ENCODE peak calls at places on chromosomes 13 and 19, in eight cellular contexts. One of them, this sample, is unnamed.
A peak's percentile ranks its signal among the peaks of the same experiment; 100 is the strongest.

GRCh38 chr13:38283346-38283745 is 66.3 kb upstream of the UFM1 start:
- DNase-seq in psoas muscle: no peak
- DNase-seq in HL-60: no peak
- DNase-seq in spleen: no peak
- DNase-seq in left ventricle myocardium inferior: no peak
- DNase-seq in heart left ventricle: no peak
- DNase-seq in astrocyte: no peak
- DNase-seq in ovary: no peak
- DNase-seq in this sample: no peak

GRCh38 chr19:7636691-7637373 is at the start of gene STXBP2:
- DNase-seq in left ventricle myocardium inferior: peak; percentile 58
- DNase-seq in ovary: no peak
- DNase-seq in psoas muscle: peak; percentile 73
- DNase-seq in heart left ventricle: peak; percentile 61
- DNase-seq in spleen: peak; percentile 97
- DNase-seq in HL-60: peak; percentile 87
- DNase-seq in astrocyte: no peak
- DNase-seq in this sample: no peak

GRCh38 chr13:83975668-83976165 is 93.4 kb upstream of the SLITRK1 start:
- DNase-seq in astrocyte: no peak
- DNase-seq in heart left ventricle: no peak
- DNase-seq in HL-60: no peak
- DNase-seq in left ventricle myocardium inferior: no peak
- DNase-seq in psoas muscle: no peak
- DNase-seq in spleen: no peak
- DNase-seq in ovary: no peak
- DNase-seq in this sample: no peak

GRCh38 chr13:101706651-101707050 is 254.2 kb downstream of the ITGBL1 start:
- DNase-seq in ovary: no peak
- DNase-seq in spleen: no peak
- DNase-seq in left ventricle myocardium inferior: no peak
- DNase-seq in HL-60: peak; percentile 57
- DNase-seq in astrocyte: peak; percentile 74
- DNase-seq in heart left ventricle: no peak
- DNase-seq in psoas muscle: no peak
- DNase-seq in this sample: no peak

GRCh38 chr13:29713841-29714240 is 118.4 kb upstream of the SLC7A1 start:
- DNase-seq in psoas muscle: no peak
- DNase-seq in HL-60: no peak
- DNase-seq in heart left ventricle: no peak
- DNase-seq in spleen: no peak
- DNase-seq in left ventricle myocardium inferior: no peak
- DNase-seq in astrocyte: no peak
- DNase-seq in ovary: no peak
- DNase-seq in this sample: no peak

GRCh38 chr19:55809381-55810058 is 22.3 kb downstream of the NLRP11 start:
- DNase-seq in left ventricle myocardium inferior: peak; percentile 17
- DNase-seq in spleen: peak; percentile 83
- DNase-seq in psoas muscle: no peak
- DNase-seq in ovary: peak; percentile 26
- DNase-seq in HL-60: peak; percentile 50
- DNase-seq in astrocyte: no peak
- DNase-seq in heart left ventricle: no peak
- DNase-seq in this sample: peak; percentile 66

GRCh38 chr19:14028901-14029300 is 953 bp downstream of the RLN3 start:
- DNase-seq in spleen: no peak
- DNase-seq in heart left ventricle: no peak
- DNase-seq in ovary: no peak
- DNase-seq in HL-60: no peak
- DNase-seq in psoas muscle: no peak
- DNase-seq in left ventricle myocardium inferior: no peak
- DNase-seq in astrocyte: no peak
- DNase-seq in this sample: no peak

GRCh38 chr13:29917573-29918091 is 67.2 kb upstream of the UBL3 start:
- DNase-seq in heart left ventricle: no peak
- DNase-seq in spleen: no peak
- DNase-seq in ovary: no peak
- DNase-seq in astrocyte: no peak
- DNase-seq in psoas muscle: no peak
- DNase-seq in HL-60: no peak
- DNase-seq in left ventricle myocardium inferior: no peak
- DNase-seq in this sample: no peak

GRCh38 chr19:580274-580835 is 8.0 kb downstream of the BSG start:
- DNase-seq in psoas muscle: no peak
- DNase-seq in HL-60: no peak
- DNase-seq in heart left ventricle: no peak
- DNase-seq in spleen: no peak
- DNase-seq in left ventricle myocardium inferior: no peak
- DNase-seq in ovary: no peak
- DNase-seq in astrocyte: no peak
- DNase-seq in this sample: no peak

GRCh38 chr19:11420429-11420893 is 1.3 kb upstream of the RGL3 start:
- DNase-seq in psoas muscle: peak; percentile 88
- DNase-seq in HL-60: no peak
- DNase-seq in left ventricle myocardium inferior: peak; percentile 85
- DNase-seq in astrocyte: no peak
- DNase-seq in ovary: peak; percentile 56
- DNase-seq in spleen: peak; percentile 81
- DNase-seq in heart left ventricle: peak; percentile 73
- DNase-seq in this sample: peak; percentile 80
- H3K4me3 ChIP-seq in psoas muscle: peak overlapping the region; percentile 47
- H3K4me3 ChIP-seq in HL-60: no peak overlapping the region
- H3K4me3 ChIP-seq in left ventricle myocardium inferior: peak overlapping the region; percentile 66
- H3K4me3 ChIP-seq in astrocyte: no peak overlapping the region
- H3K4me3 ChIP-seq in ovary: peak overlapping the region; percentile 12
- H3K4me3 ChIP-seq in spleen: peak overlapping the region; percentile 40
- H3K4me3 ChIP-seq in heart left ventricle: peak overlapping the region; percentile 58
- H3K4me3 ChIP-seq in this sample: no peak overlapping the region

GRCh38 chr19:41224632-41225031 is 5.6 kb downstream of the AXL start:
- DNase-seq in ovary: no peak
- DNase-seq in astrocyte: no peak
- DNase-seq in heart left ventricle: no peak
- DNase-seq in spleen: no peak
- DNase-seq in HL-60: no peak
- DNase-seq in left ventricle myocardium inferior: no peak
- DNase-seq in psoas muscle: no peak
- DNase-seq in this sample: no peak
- H3K27ac ChIP-seq in ovary: no peak overlapping the region
- H3K27ac ChIP-seq in astrocyte: peak overlapping the region; percentile 98
- H3K27ac ChIP-seq in heart left ventricle: peak overlapping the region; percentile 78
- H3K27ac ChIP-seq in spleen: no peak overlapping the region
- H3K27ac ChIP-seq in HL-60: no peak overlapping the region
- H3K27ac ChIP-seq in left ventricle myocardium inferior: peak overlapping the region; percentile 83
- H3K27ac ChIP-seq in psoas muscle: peak overlapping the region; percentile 46
- H3K27ac ChIP-seq in this sample: peak overlapping the region; percentile 98

DNA sequence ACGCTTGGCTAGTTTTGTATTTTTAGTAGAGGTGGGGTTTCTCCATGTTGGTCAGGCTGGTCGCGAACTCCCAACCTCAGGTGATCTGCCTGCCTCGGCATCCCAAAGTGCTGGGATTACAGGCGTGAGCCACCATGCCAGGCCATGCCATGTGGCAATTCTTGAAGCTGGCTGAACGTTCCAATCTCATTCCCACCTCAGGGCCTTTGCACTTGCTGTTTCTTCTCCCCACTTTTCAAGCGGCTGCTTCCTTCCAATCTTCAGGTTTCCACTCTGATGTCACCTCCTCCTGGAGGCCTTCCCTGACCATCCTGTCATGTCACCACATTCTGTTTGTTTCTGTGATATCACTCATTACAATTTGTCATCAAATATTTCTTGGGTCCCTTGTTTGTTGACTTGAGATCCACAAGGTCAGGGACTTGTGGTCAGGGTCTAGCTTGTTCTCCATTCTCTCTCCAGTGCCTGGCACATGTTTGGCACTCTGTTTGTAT is 4.2 kb downstream of the EPOR start:
- DNase-seq in HL-60: no peak
- DNase-seq in spleen: no peak
- DNase-seq in ovary: no peak
- DNase-seq in heart left ventricle: no peak
- DNase-seq in left ventricle myocardium inferior: no peak
- DNase-seq in psoas muscle: no peak
- DNase-seq in astrocyte: no peak
- DNase-seq in this sample: no peak
- TF ChIP-seq CTCF in HL-60: no peak
- TF ChIP-seq CTCF in spleen: no peak
- TF ChIP-seq CTCF in ovary: no peak
- TF ChIP-seq CTCF in heart left ventricle: no peak
- TF ChIP-seq CTCF in left ventricle myocardium inferior: no peak
- TF ChIP-seq CTCF in psoas muscle: no peak
- TF ChIP-seq CTCF in astrocyte: no peak
- TF ChIP-seq CTCF in this sample: no peak

GRCh38 chr19:18357442-18358264 is 17.3 kb downstream of the PGPEP1 start:
- DNase-seq in psoas muscle: no peak
- DNase-seq in astrocyte: no peak
- DNase-seq in left ventricle myocardium inferior: no peak
- DNase-seq in heart left ventricle: no peak
- DNase-seq in spleen: no peak
- DNase-seq in HL-60: no peak
- DNase-seq in ovary: no peak
- DNase-seq in this sample: no peak
- H3K4me3 ChIP-seq in psoas muscle: no peak overlapping the region
- H3K4me3 ChIP-seq in astrocyte: no peak overlapping the region
- H3K4me3 ChIP-seq in left ventricle myocardium inferior: no peak overlapping the region
- H3K4me3 ChIP-seq in heart left ventricle: no peak overlapping the region
- H3K4me3 ChIP-seq in spleen: no peak overlapping the region
- H3K4me3 ChIP-seq in HL-60: no peak overlapping the region
- H3K4me3 ChIP-seq in ovary: no peak overlapping the region
- H3K4me3 ChIP-seq in this sample: no peak overlapping the region

GRCh38 chr13:112545866-112546265 is 42.1 kb downstream of the TUBGCP3 start:
- DNase-seq in heart left ventricle: no peak
- DNase-seq in psoas muscle: no peak
- DNase-seq in HL-60: no peak
- DNase-seq in spleen: no peak
- DNase-seq in left ventricle myocardium inferior: no peak
- DNase-seq in ovary: no peak
- DNase-seq in astrocyte: peak; percentile 88
- DNase-seq in this sample: no peak
- H3K27ac ChIP-seq in heart left ventricle: no peak overlapping the region
- H3K27ac ChIP-seq in psoas muscle: no peak overlapping the region
- H3K27ac ChIP-seq in HL-60: no peak overlapping the region
- H3K27ac ChIP-seq in spleen: no peak overlapping the region
- H3K27ac ChIP-seq in left ventricle myocardium inferior: no peak overlapping the region
- H3K27ac ChIP-seq in ovary: no peak overlapping the region
- H3K27ac ChIP-seq in astrocyte: peak overlapping the region; percentile 24
- H3K27ac ChIP-seq in this sample: no peak overlapping the region

GRCh38 chr19:46580247-46580646 is 20.9 kb upstream of the CALM3 start:
- DNase-seq in spleen: no peak
- DNase-seq in heart left ventricle: no peak
- DNase-seq in psoas muscle: no peak
- DNase-seq in ovary: no peak
- DNase-seq in left ventricle myocardium inferior: no peak
- DNase-seq in astrocyte: no peak
- DNase-seq in HL-60: no peak
- DNase-seq in this sample: no peak

GRCh38 chr19:46578450-46578849 is 22.7 kb upstream of the CALM3 start:
- DNase-seq in astrocyte: no peak
- DNase-seq in ovary: no peak
- DNase-seq in psoas muscle: no peak
- DNase-seq in spleen: no peak
- DNase-seq in heart left ventricle: no peak
- DNase-seq in HL-60: no peak
- DNase-seq in left ventricle myocardium inferior: no peak
- DNase-seq in this sample: no peak

GRCh38 chr19:46574533-46574932 is 26.6 kb upstream of the CALM3 start:
- DNase-seq in psoas muscle: no peak
- DNase-seq in HL-60: no peak
- DNase-seq in left ventricle myocardium inferior: no peak
- DNase-seq in heart left ventricle: no peak
- DNase-seq in astrocyte: peak; percentile 4
- DNase-seq in spleen: no peak
- DNase-seq in ovary: no peak
- DNase-seq in this sample: no peak

GRCh38 chr19:46573679-46574522 is 27.2 kb upstream of the CALM3 start:
- DNase-seq in HL-60: no peak
- DNase-seq in ovary: no peak
- DNase-seq in psoas muscle: no peak
- DNase-seq in spleen: no peak
- DNase-seq in astrocyte: no peak
- DNase-seq in left ventricle myocardium inferior: no peak
- DNase-seq in heart left ventricle: no peak
- DNase-seq in this sample: no peak

GRCh38 chr19:46579286-46579944 is 21.7 kb upstream of the CALM3 start:
- DNase-seq in heart left ventricle: no peak
- DNase-seq in ovary: no peak
- DNase-seq in HL-60: no peak
- DNase-seq in left ventricle myocardium inferior: no peak
- DNase-seq in psoas muscle: no peak
- DNase-seq in spleen: no peak
- DNase-seq in astrocyte: no peak
- DNase-seq in this sample: no peak
- TF ChIP-seq CTCF in heart left ventricle: peak; percentile 10
- TF ChIP-seq CTCF in ovary: no peak
- TF ChIP-seq CTCF in HL-60: peak; percentile 37
- TF ChIP-seq CTCF in left ventricle myocardium inferior: peak; percentile 35
- TF ChIP-seq CTCF in psoas muscle: peak; percentile 20
- TF ChIP-seq CTCF in spleen: peak; percentile 24
- TF ChIP-seq CTCF in astrocyte: no peak
- TF ChIP-seq CTCF in this sample: no peak

DNA sequence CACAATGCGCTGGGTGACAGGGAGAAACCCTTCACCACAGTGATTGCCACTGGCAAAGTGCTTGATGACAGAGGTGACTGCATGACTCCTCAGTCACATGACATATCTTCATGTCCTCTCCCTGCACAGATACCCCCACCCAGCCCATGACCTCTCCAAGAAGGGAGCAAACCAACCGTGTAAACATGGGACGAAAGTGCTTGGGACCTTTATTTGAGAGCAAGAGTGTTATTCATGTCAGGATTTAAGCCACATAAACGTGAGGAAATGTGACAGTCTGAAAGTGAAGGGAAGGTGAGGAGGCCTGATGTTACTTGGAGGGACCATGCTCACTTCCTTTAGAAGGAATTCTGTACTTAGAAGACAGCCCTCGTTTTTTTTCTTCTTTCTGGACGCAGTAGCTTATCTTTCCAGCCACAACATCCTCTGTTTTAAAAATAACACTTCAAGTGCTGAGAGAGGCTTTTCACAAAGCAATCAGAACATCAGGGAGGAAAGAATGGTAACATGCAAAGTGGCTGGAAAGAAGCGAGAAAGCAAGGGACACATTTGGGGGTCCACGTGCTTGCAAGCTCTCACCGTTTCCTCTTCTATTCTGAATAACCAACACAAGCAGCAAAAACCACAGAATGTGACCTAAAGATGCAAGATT is 35.6 kb downstream of the EPS15L1 start:
- DNase-seq in HL-60: no peak
- DNase-seq in astrocyte: peak; percentile 46
- DNase-seq in spleen: no peak
- DNase-seq in heart left ventricle: no peak
- DNase-seq in ovary: no peak
- DNase-seq in left ventricle myocardium inferior: no peak
- DNase-seq in psoas muscle: no peak
- DNase-seq in this sample: no peak
- H3K4me3 ChIP-seq in HL-60: no peak overlapping the region
- H3K4me3 ChIP-seq in astrocyte: peak overlapping the region; percentile 9
- H3K4me3 ChIP-seq in spleen: no peak overlapping the region
- H3K4me3 ChIP-seq in heart left ventricle: no peak overlapping the region
- H3K4me3 ChIP-seq in ovary: no peak overlapping the region
- H3K4me3 ChIP-seq in left ventricle myocardium inferior: no peak overlapping the region
- H3K4me3 ChIP-seq in psoas muscle: no peak overlapping the region
- H3K4me3 ChIP-seq in this sample: no peak overlapping the region

This sample was measured in sigmoid colon.